ENCODE peak calls at places on chromosome 5, in eight cellular contexts. K, F, Q, W, V, P, A and M are unnamed samples.
A peak's percentile ranks its signal among the peaks of the same experiment; 100 is the strongest.

GRCh38 chr5:124310453-124310852 is 436.0 kb downstream of the ZNF608 start:
- DNase-seq in W (no peak), K (no peak), A (no peak), V (no peak), F (no peak), P (no peak), Q (no peak), M (no peak)

GRCh38 chr5:173839117-173839713 is 48.9 kb upstream of the CPEB4 start:
- DNase-seq in A (no peak), W (no peak), P (no peak), Q (no peak), K (no peak), F (no peak), V (no peak), M (no peak)

GRCh38 chr5:107072967-107073366 is 597.8 kb downstream of the EFNA5 start:
- DNase-seq in K (no peak), W (no peak), A (no peak), V (no peak), P (no peak), Q (no peak), F (no peak), M (no peak)

GRCh38 chr5:170070556-170071412 is 34.9 kb upstream of the FOXI1 start:
- DNase-seq in K (peak; percentile 43), Q (peak; percentile 83), A (no peak), V (peak; percentile 62), W (no peak), P (peak; percentile 3), F (peak; percentile 73), M (no peak)

GRCh38 chr5:134524826-134525686 is at the start of gene JADE2:
- DNase-seq in Q (peak; percentile 46), F (peak; percentile 95), P (no peak), K (peak; percentile 63), A (no peak), W (peak; percentile 76), V (peak; percentile 84), M (peak; percentile 83)

GRCh38 chr5:6820851-6821479 is 107.7 kb downstream of the TENT4A start:
- DNase-seq in F (no peak), W (no peak), V (no peak), A (no peak), P (no peak), K (no peak), Q (peak; percentile 83), M (no peak)

GRCh38 chr5:3381206-3381825 is 214.3 kb upstream of the IRX1 start:
- DNase-seq in P (no peak), Q (no peak), K (no peak), W (no peak), V (no peak), F (no peak), A (no peak), M (no peak)

GRCh38 chr5:14696057-14696456 is 31.5 kb downstream of the OTULIN start:
- DNase-seq in P (no peak), F (no peak), Q (no peak), K (no peak), A (no peak), W (no peak), V (no peak), M (no peak)

GRCh38 chr5:61735531-61735930 is 403.5 kb downstream of the ZSWIM6 start:
- DNase-seq in P (peak; percentile 11), Q (no peak), W (no peak), A (no peak), K (no peak), F (no peak), V (no peak), M (no peak)

GRCh38 chr5:154207204-154207603 is 16.7 kb downstream of the GALNT10 start:
- DNase-seq in Q (no peak), W (no peak), K (no peak), V (no peak), F (no peak), A (no peak), P (no peak), M (no peak)

GRCh38 chr5:113167985-113168384 is 191.4 kb downstream of the DCP2 start:
- DNase-seq in V (no peak), K (no peak), A (no peak), Q (no peak), F (no peak), W (no peak), P (no peak), M (no peak)

GRCh38 chr5:57173026-57173317 is 887 bp upstream of the GPBP1 start:
- DNase-seq in K (no peak), V (no peak), P (no peak), W (no peak), F (no peak), Q (no peak), A (no peak), M (no peak)

GRCh38 chr5:149030838-149031397 is 31.9 kb downstream of the SH3TC2 start:
- DNase-seq in Q (no peak), K (no peak), W (no peak), V (no peak), F (no peak), A (no peak), P (no peak), M (no peak)

GRCh38 chr5:157670662-157671591 is at the start of gene C5orf52:
- DNase-seq in V (peak; percentile 23), W (peak; percentile 33), K (peak; percentile 8), F (peak; percentile 84), P (no peak), A (no peak), Q (peak; percentile 29), M (no peak)

GRCh38 chr5:162911873-162912272 is 525.5 kb upstream of the CCNG1 start:
- DNase-seq in P (no peak), V (no peak), F (no peak), Q (no peak), K (no peak), A (no peak), W (no peak), M (no peak)

GRCh38 chr5:105430516-105430915 is 1867.9 kb upstream of the NUDT12 start:
- DNase-seq in V (no peak), A (no peak), K (no peak), Q (no peak), W (no peak), F (no peak), P (no peak), M (no peak)

GRCh38 chr5:56456002-56456401 is 222.9 kb upstream of the ANKRD55 start:
- DNase-seq in V (no peak), F (no peak), K (peak; percentile 57), P (no peak), A (no peak), W (no peak), Q (no peak), M (no peak)

GRCh38 chr5:68834486-68834885 is 259.3 kb upstream of the SLC30A5 start:
- DNase-seq in W (no peak), P (peak; percentile 69), A (no peak), K (peak; percentile 87), Q (no peak), F (no peak), V (peak; percentile 23), M (no peak)

GRCh38 chr5:33235824-33236223 is 204.9 kb upstream of the TARS1 start:
- DNase-seq in P (no peak), V (no peak), A (no peak), K (no peak), W (no peak), Q (no peak), F (no peak), M (no peak)

GRCh38 chr5:582936-583635 is 29.1 kb upstream of the CEP72 start:
- DNase-seq in V (no peak), K (no peak), Q (no peak), W (no peak), F (no peak), A (no peak), P (no peak), M (peak; percentile 5)

GRCh38 chr5:169374761-169375160 is 73.8 kb upstream of the SLIT3 start:
- DNase-seq in F (no peak), A (peak; percentile 35), W (no peak), P (no peak), K (no peak), V (no peak), Q (no peak), M (no peak)

GRCh38 chr5:11854926-11855325 is 49.3 kb downstream of the CTNND2 start:
- DNase-seq in P (no peak), A (no peak), V (no peak), K (no peak), F (no peak), W (no peak), Q (no peak), M (no peak)
- TF ChIP-seq CTCF in P (no peak), A (no peak), V (no peak), K (no peak), F (no peak), W (no peak), Q (no peak), M (no peak)

GRCh38 chr5:176869501-176870109 is 29.5 kb downstream of the HK3 start:
- DNase-seq in F (no peak), W (no peak), Q (no peak), K (no peak), V (no peak), P (no peak), A (no peak), M (no peak)

GRCh38 chr5:176868731-176869130 is 30.4 kb downstream of the HK3 start:
- DNase-seq in V (no peak), P (no peak), Q (no peak), K (no peak), W (no peak), F (no peak), A (no peak), M (no peak)

GRCh38 chr5:176868126-176868525 is 31.0 kb downstream of the HK3 start:
- DNase-seq in W (no peak), Q (no peak), V (no peak), F (no peak), K (no peak), A (no peak), P (no peak), M (no peak)

GRCh38 chr5:176866913-176867312 is 32.2 kb downstream of the HK3 start:
- DNase-seq in F (no peak), A (no peak), P (no peak), W (no peak), Q (no peak), V (no peak), K (no peak), M (no peak)

GRCh38 chr5:176870110-176870591 is 29.0 kb downstream of the HK3 start:
- DNase-seq in W (no peak), P (no peak), V (peak; percentile 52), A (no peak), K (peak; percentile 24), Q (peak; percentile 83), F (no peak), M (no peak)
- TF ChIP-seq CTCF in W (peak; percentile 34), P (peak; percentile 33), V (peak; percentile 56), A (peak; percentile 67), K (peak; percentile 36), Q (peak; percentile 34), F (peak; percentile 29), M (no peak)

GRCh38 chr5:122498163-122498562 is 186.1 kb downstream of the SNCAIP start:
- DNase-seq in Q (peak; percentile 63), P (no peak), K (peak; percentile 42), W (no peak), V (peak; percentile 15), F (no peak), A (no peak), M (no peak)
- TF ChIP-seq CTCF in Q (no peak), P (peak; percentile 48), K (peak; percentile 46), W (peak; percentile 37), V (peak; percentile 11), F (no peak), A (peak; percentile 24), M (no peak)

GRCh38 chr5:127290019-127290945 is at the start of gene MEGF10:
- DNase-seq in W (no peak), P (no peak), V (peak; percentile 48), K (peak; percentile 29), F (no peak), A (no peak), Q (peak; percentile 82), M (no peak)
- TF ChIP-seq CTCF in W (peak; percentile 68), P (peak; percentile 88), V (peak; percentile 78), K (peak; percentile 65), F (peak; percentile 54), A (peak; percentile 83), Q (no peak), M (no peak)